ENCODE peak calls at places on chromosomes 1 and 21, in ten cellular contexts. One of them, this sample, is unnamed.

GRCh38 chr1:97364086-97364485 is 556.7 kb downstream of the DPYD start:
- DNase-seq in CD8-positive, alpha-beta T cell: no peak
- DNase-seq in upper lobe of right lung: no peak
- DNase-seq in lower lobe of right lung: no peak
- DNase-seq in left ventricle myocardium inferior: no peak
- DNase-seq in astrocyte: peak
- DNase-seq in hepatocyte: no peak
- DNase-seq in HCT116: no peak
- DNase-seq in uterus: no peak
- DNase-seq in fibroblast of lung: peak
- DNase-seq in this sample: no peak

GRCh38 chr1:40769815-40770214 is 13.8 kb upstream of the KCNQ4 start:
- DNase-seq in left ventricle myocardium inferior: no peak
- DNase-seq in HCT116: no peak
- DNase-seq in upper lobe of right lung: no peak
- DNase-seq in astrocyte: no peak
- DNase-seq in fibroblast of lung: no peak
- DNase-seq in hepatocyte: no peak
- DNase-seq in lower lobe of right lung: no peak
- DNase-seq in uterus: no peak
- DNase-seq in CD8-positive, alpha-beta T cell: no peak
- DNase-seq in this sample: peak

GRCh38 chr1:108051625-108052382 is 86.8 kb upstream of the VAV3 start:
- DNase-seq in upper lobe of right lung: no peak
- DNase-seq in uterus: no peak
- DNase-seq in astrocyte: no peak
- DNase-seq in HCT116: no peak
- DNase-seq in left ventricle myocardium inferior: no peak
- DNase-seq in fibroblast of lung: no peak
- DNase-seq in lower lobe of right lung: no peak
- DNase-seq in hepatocyte: peak
- DNase-seq in CD8-positive, alpha-beta T cell: no peak
- DNase-seq in this sample: no peak

GRCh38 chr1:221611930-221612777 is 129.7 kb downstream of the DUSP10 start:
- DNase-seq in left ventricle myocardium inferior: peak
- DNase-seq in HCT116: peak
- DNase-seq in CD8-positive, alpha-beta T cell: no peak
- DNase-seq in astrocyte: peak
- DNase-seq in upper lobe of right lung: no peak
- DNase-seq in uterus: peak
- DNase-seq in lower lobe of right lung: no peak
- DNase-seq in hepatocyte: peak
- DNase-seq in fibroblast of lung: peak
- DNase-seq in this sample: no peak

GRCh38 chr1:215637041-215637573 is 70.0 kb downstream of the KCTD3 start:
- DNase-seq in fibroblast of lung: peak
- DNase-seq in hepatocyte: peak
- DNase-seq in upper lobe of right lung: no peak
- DNase-seq in left ventricle myocardium inferior: no peak
- DNase-seq in lower lobe of right lung: no peak
- DNase-seq in astrocyte: peak
- DNase-seq in CD8-positive, alpha-beta T cell: no peak
- DNase-seq in uterus: no peak
- DNase-seq in HCT116: no peak
- DNase-seq in this sample: no peak

GRCh38 chr1:13801232-13801631 is 101.2 kb downstream of the PRDM2 start:
- DNase-seq in uterus: no peak
- DNase-seq in left ventricle myocardium inferior: no peak
- DNase-seq in HCT116: no peak
- DNase-seq in upper lobe of right lung: no peak
- DNase-seq in lower lobe of right lung: no peak
- DNase-seq in astrocyte: no peak
- DNase-seq in hepatocyte: no peak
- DNase-seq in CD8-positive, alpha-beta T cell: no peak
- DNase-seq in fibroblast of lung: no peak
- DNase-seq in this sample: no peak

GRCh38 chr1:153683853-153684252 is 5.4 kb downstream of the NPR1 start:
- DNase-seq in upper lobe of right lung: no peak
- DNase-seq in left ventricle myocardium inferior: no peak
- DNase-seq in astrocyte: no peak
- DNase-seq in hepatocyte: no peak
- DNase-seq in HCT116: no peak
- DNase-seq in uterus: no peak
- DNase-seq in CD8-positive, alpha-beta T cell: no peak
- DNase-seq in lower lobe of right lung: peak
- DNase-seq in fibroblast of lung: no peak
- DNase-seq in this sample: no peak

GRCh38 chr1:25232866-25233784 is 823 bp upstream of the SYF2 start:
- DNase-seq in left ventricle myocardium inferior: peak
- DNase-seq in upper lobe of right lung: peak
- DNase-seq in CD8-positive, alpha-beta T cell: peak
- DNase-seq in fibroblast of lung: peak
- DNase-seq in uterus: peak
- DNase-seq in hepatocyte: peak
- DNase-seq in lower lobe of right lung: peak
- DNase-seq in astrocyte: peak
- DNase-seq in HCT116: peak
- DNase-seq in this sample: no peak

GRCh38 chr1:91736999-91737615 is 148.8 kb downstream of the TGFBR3 start:
- DNase-seq in hepatocyte: peak
- DNase-seq in upper lobe of right lung: no peak
- DNase-seq in HCT116: peak
- DNase-seq in lower lobe of right lung: no peak
- DNase-seq in uterus: peak
- DNase-seq in left ventricle myocardium inferior: no peak
- DNase-seq in astrocyte: peak
- DNase-seq in CD8-positive, alpha-beta T cell: no peak
- DNase-seq in fibroblast of lung: peak
- DNase-seq in this sample: no peak

GRCh38 chr1:86247553-86248279 is 91.1 kb upstream of the COL24A1 start:
- DNase-seq in fibroblast of lung: no peak
- DNase-seq in upper lobe of right lung: no peak
- DNase-seq in hepatocyte: no peak
- DNase-seq in left ventricle myocardium inferior: no peak
- DNase-seq in uterus: no peak
- DNase-seq in HCT116: no peak
- DNase-seq in astrocyte: no peak
- DNase-seq in CD8-positive, alpha-beta T cell: no peak
- DNase-seq in lower lobe of right lung: no peak
- DNase-seq in this sample: no peak

GRCh38 chr1:154443274-154444013 is 38.3 kb downstream of the IL6R start:
- DNase-seq in lower lobe of right lung: no peak
- DNase-seq in hepatocyte: no peak
- DNase-seq in upper lobe of right lung: no peak
- DNase-seq in fibroblast of lung: no peak
- DNase-seq in left ventricle myocardium inferior: no peak
- DNase-seq in CD8-positive, alpha-beta T cell: no peak
- DNase-seq in uterus: no peak
- DNase-seq in HCT116: no peak
- DNase-seq in astrocyte: no peak
- DNase-seq in this sample: no peak

GRCh38 chr1:113456967-113457366 is 66.7 kb downstream of the MAGI3 start:
- DNase-seq in left ventricle myocardium inferior: no peak
- DNase-seq in HCT116: peak
- DNase-seq in hepatocyte: peak
- DNase-seq in lower lobe of right lung: no peak
- DNase-seq in astrocyte: peak
- DNase-seq in fibroblast of lung: peak
- DNase-seq in uterus: peak
- DNase-seq in CD8-positive, alpha-beta T cell: no peak
- DNase-seq in upper lobe of right lung: no peak
- DNase-seq in this sample: no peak

GRCh38 chr1:179146916-179147315 is 65.0 kb downstream of the TOR3A start:
- DNase-seq in lower lobe of right lung: no peak
- DNase-seq in upper lobe of right lung: no peak
- DNase-seq in hepatocyte: no peak
- DNase-seq in CD8-positive, alpha-beta T cell: no peak
- DNase-seq in fibroblast of lung: no peak
- DNase-seq in uterus: no peak
- DNase-seq in left ventricle myocardium inferior: no peak
- DNase-seq in astrocyte: no peak
- DNase-seq in HCT116: no peak
- DNase-seq in this sample: no peak

GRCh38 chr1:20483833-20484525 is 2.0 kb downstream of the CAMK2N1 start:
- DNase-seq in upper lobe of right lung: peak
- DNase-seq in CD8-positive, alpha-beta T cell: no peak
- DNase-seq in lower lobe of right lung: no peak
- DNase-seq in left ventricle myocardium inferior: no peak
- DNase-seq in hepatocyte: peak
- DNase-seq in astrocyte: peak
- DNase-seq in HCT116: no peak
- DNase-seq in fibroblast of lung: peak
- DNase-seq in uterus: peak
- DNase-seq in this sample: peak

GRCh38 chr1:154353460-154353904 is 28.2 kb downstream of the ATP8B2 start:
- DNase-seq in lower lobe of right lung: no peak
- DNase-seq in upper lobe of right lung: no peak
- DNase-seq in fibroblast of lung: peak
- DNase-seq in left ventricle myocardium inferior: no peak
- DNase-seq in astrocyte: peak
- DNase-seq in HCT116: peak
- DNase-seq in CD8-positive, alpha-beta T cell: no peak
- DNase-seq in uterus: no peak
- DNase-seq in hepatocyte: peak
- DNase-seq in this sample: no peak

GRCh38 chr1:20732071-20732587 is 374 bp downstream of the SH2D5 start:
- DNase-seq in lower lobe of right lung: no peak
- DNase-seq in CD8-positive, alpha-beta T cell: peak
- DNase-seq in HCT116: no peak
- DNase-seq in hepatocyte: peak
- DNase-seq in uterus: peak
- DNase-seq in astrocyte: peak
- DNase-seq in upper lobe of right lung: peak
- DNase-seq in fibroblast of lung: peak
- DNase-seq in left ventricle myocardium inferior: peak
- DNase-seq in this sample: peak

GRCh38 chr21:29209696-29210095 is 79.3 kb downstream of the MAP3K7CL start:
- DNase-seq in left ventricle myocardium inferior: no peak
- DNase-seq in fibroblast of lung: no peak
- DNase-seq in CD8-positive, alpha-beta T cell: no peak
- DNase-seq in uterus: no peak
- DNase-seq in astrocyte: peak
- DNase-seq in HCT116: no peak
- DNase-seq in upper lobe of right lung: no peak
- DNase-seq in lower lobe of right lung: no peak
- DNase-seq in hepatocyte: no peak
- DNase-seq in this sample: no peak

GRCh38 chr1:74343191-74343590 is 108.0 kb downstream of the TNNI3K start:
- DNase-seq in fibroblast of lung: no peak
- DNase-seq in HCT116: no peak
- DNase-seq in hepatocyte: peak
- DNase-seq in left ventricle myocardium inferior: peak
- DNase-seq in CD8-positive, alpha-beta T cell: no peak
- DNase-seq in uterus: peak
- DNase-seq in upper lobe of right lung: no peak
- DNase-seq in lower lobe of right lung: no peak
- DNase-seq in astrocyte: no peak
- DNase-seq in this sample: no peak

GRCh38 chr1:157124855-157125254 is 13.3 kb downstream of the ETV3 start:
- DNase-seq in astrocyte: no peak
- DNase-seq in lower lobe of right lung: no peak
- DNase-seq in HCT116: no peak
- DNase-seq in uterus: no peak
- DNase-seq in left ventricle myocardium inferior: no peak
- DNase-seq in CD8-positive, alpha-beta T cell: no peak
- DNase-seq in upper lobe of right lung: no peak
- DNase-seq in fibroblast of lung: no peak
- DNase-seq in hepatocyte: no peak
- DNase-seq in this sample: no peak

GRCh38 chr1:67748630-67749029 is 63.6 kb downstream of the GADD45A start:
- DNase-seq in hepatocyte: peak
- DNase-seq in uterus: no peak
- DNase-seq in astrocyte: peak
- DNase-seq in CD8-positive, alpha-beta T cell: no peak
- DNase-seq in upper lobe of right lung: no peak
- DNase-seq in lower lobe of right lung: no peak
- DNase-seq in left ventricle myocardium inferior: no peak
- DNase-seq in HCT116: no peak
- DNase-seq in fibroblast of lung: peak
- DNase-seq in this sample: no peak
- H3K27ac ChIP-seq in hepatocyte: peak
- H3K27ac ChIP-seq in uterus: peak
- H3K27ac ChIP-seq in astrocyte: peak
- H3K27ac ChIP-seq in CD8-positive, alpha-beta T cell: no peak
- H3K27ac ChIP-seq in upper lobe of right lung: peak
- H3K27ac ChIP-seq in lower lobe of right lung: peak
- H3K27ac ChIP-seq in left ventricle myocardium inferior: peak
- H3K27ac ChIP-seq in HCT116: peak
- H3K27ac ChIP-seq in fibroblast of lung: peak
- H3K27ac ChIP-seq in this sample: no peak

GRCh38 chr1:23546897-23547596 is 12.3 kb downstream of the ID3 start:
- DNase-seq in hepatocyte: no peak
- DNase-seq in upper lobe of right lung: no peak
- DNase-seq in astrocyte: no peak
- DNase-seq in CD8-positive, alpha-beta T cell: no peak
- DNase-seq in lower lobe of right lung: no peak
- DNase-seq in fibroblast of lung: no peak
- DNase-seq in left ventricle myocardium inferior: no peak
- DNase-seq in HCT116: no peak
- DNase-seq in uterus: no peak
- DNase-seq in this sample: no peak
- H3K27ac ChIP-seq in hepatocyte: peak
- H3K27ac ChIP-seq in upper lobe of right lung: peak
- H3K27ac ChIP-seq in astrocyte: no peak
- H3K27ac ChIP-seq in CD8-positive, alpha-beta T cell: no peak
- H3K27ac ChIP-seq in lower lobe of right lung: no peak
- H3K27ac ChIP-seq in fibroblast of lung: no peak
- H3K27ac ChIP-seq in left ventricle myocardium inferior: peak
- H3K27ac ChIP-seq in HCT116: no peak
- H3K27ac ChIP-seq in uterus: no peak
- H3K27ac ChIP-seq in this sample: no peak

DNA sequence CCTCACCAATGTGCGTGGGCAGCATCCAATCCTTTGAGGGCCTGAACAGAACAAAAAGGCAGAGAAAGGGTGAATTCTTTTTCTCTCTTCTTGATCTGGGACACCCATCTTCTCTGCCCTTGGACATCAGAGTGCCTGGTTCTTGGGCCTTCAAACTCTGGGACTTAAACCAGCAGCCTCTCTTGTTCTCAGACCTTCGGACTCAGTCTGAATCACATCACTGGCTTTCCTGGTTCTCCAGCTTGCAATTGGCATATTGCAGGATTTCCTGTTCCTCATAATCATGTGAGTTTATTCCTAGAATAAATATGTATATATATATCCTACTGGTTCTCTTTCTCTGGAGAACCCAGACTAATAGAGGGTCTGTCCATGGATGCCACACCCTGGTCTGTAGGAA is 16.3 kb upstream of the TENT5C start:
- DNase-seq in left ventricle myocardium inferior: no peak
- DNase-seq in upper lobe of right lung: no peak
- DNase-seq in astrocyte: no peak
- DNase-seq in lower lobe of right lung: no peak
- DNase-seq in hepatocyte: no peak
- DNase-seq in CD8-positive, alpha-beta T cell: no peak
- DNase-seq in uterus: no peak
- DNase-seq in HCT116: no peak
- DNase-seq in fibroblast of lung: no peak
- DNase-seq in this sample: no peak
- H3K27ac ChIP-seq in left ventricle myocardium inferior: no peak
- H3K27ac ChIP-seq in upper lobe of right lung: no peak
- H3K27ac ChIP-seq in astrocyte: no peak
- H3K27ac ChIP-seq in lower lobe of right lung: no peak
- H3K27ac ChIP-seq in hepatocyte: peak
- H3K27ac ChIP-seq in CD8-positive, alpha-beta T cell: no peak
- H3K27ac ChIP-seq in uterus: no peak
- H3K27ac ChIP-seq in HCT116: no peak
- H3K27ac ChIP-seq in fibroblast of lung: no peak
- H3K27ac ChIP-seq in this sample: no peak

GRCh38 chr1:54280652-54281051 is 80.7 kb downstream of the MRPL37 start:
- DNase-seq in HCT116: no peak
- DNase-seq in left ventricle myocardium inferior: no peak
- DNase-seq in astrocyte: peak
- DNase-seq in upper lobe of right lung: no peak
- DNase-seq in uterus: no peak
- DNase-seq in CD8-positive, alpha-beta T cell: no peak
- DNase-seq in lower lobe of right lung: no peak
- DNase-seq in fibroblast of lung: peak
- DNase-seq in hepatocyte: no peak
- DNase-seq in this sample: no peak
- H3K27ac ChIP-seq in HCT116: no peak
- H3K27ac ChIP-seq in left ventricle myocardium inferior: no peak
- H3K27ac ChIP-seq in astrocyte: no peak
- H3K27ac ChIP-seq in upper lobe of right lung: no peak
- H3K27ac ChIP-seq in uterus: peak
- H3K27ac ChIP-seq in CD8-positive, alpha-beta T cell: no peak
- H3K27ac ChIP-seq in lower lobe of right lung: no peak
- H3K27ac ChIP-seq in fibroblast of lung: no peak
- H3K27ac ChIP-seq in hepatocyte: no peak
- H3K27ac ChIP-seq in this sample: no peak

This sample was measured in caudate nucleus.